ENCODE peak calls at places on chromosome 5, in nine cellular contexts. H is cardiac muscle cell, F is heart right ventricle, T is fibroblast of pulmonary artery, X is ovary, P is pancreas, I is stomach, C is AG09309, Z is GM20000. W is an unnamed sample.

GRCh38 chr5:168269950-168270349 is 21.5 kb upstream of the WWC1 start:
- DNase-seq in H (no peak), F (no peak), T (peak; percentile 16), X (no peak), P (no peak), I (no peak), C (no peak), Z (no peak), W (no peak)

GRCh38 chr5:77620404-77620803 is 18.1 kb downstream of the OTP start:
- DNase-seq in H (no peak), F (no peak), T (no peak), X (no peak), P (no peak), I (no peak), C (no peak), Z (no peak), W (no peak)

GRCh38 chr5:135439426-135440205 is 7.5 kb downstream of the DCANP1 start:
- DNase-seq in H (no peak), F (no peak), T (no peak), X (no peak), P (no peak), I (no peak), C (no peak), Z (no peak), W (no peak)

GRCh38 chr5:8633706-8634105 is 764.8 kb downstream of the MTRR start:
- DNase-seq in H (no peak), F (no peak), T (peak; percentile 66), X (no peak), P (no peak), I (no peak), C (peak; percentile 29), Z (no peak), W (no peak)

GRCh38 chr5:15789661-15790060 is 289.7 kb downstream of the FBXL7 start:
- DNase-seq in H (no peak), F (no peak), T (no peak), X (no peak), P (no peak), I (no peak), C (no peak), Z (no peak), W (no peak)

GRCh38 chr5:148446591-148446990 is 62.8 kb downstream of the FBXO38 start:
- DNase-seq in H (no peak), F (no peak), T (no peak), X (no peak), P (no peak), I (no peak), C (no peak), Z (no peak), W (no peak)

GRCh38 chr5:97096096-97096648 is 46.2 kb downstream of the LIX1 start:
- DNase-seq in H (no peak), F (no peak), T (peak; percentile 6), X (no peak), P (no peak), I (no peak), C (peak; percentile 14), Z (no peak), W (no peak)

GRCh38 chr5:34455096-34455495 is 201.0 kb upstream of the RAI14 start:
- DNase-seq in H (no peak), F (no peak), T (no peak), X (no peak), P (no peak), I (no peak), C (peak; percentile 5), Z (no peak), W (no peak)

GRCh38 chr5:69136296-69136695 is 30.7 kb upstream of the CCNB1 start:
- DNase-seq in H (no peak), F (no peak), T (peak; percentile 4), X (no peak), P (no peak), I (no peak), C (no peak), Z (peak; percentile 54), W (peak; percentile 71)

GRCh38 chr5:172175263-172175719 is 12.7 kb downstream of the STK10 start:
- DNase-seq in H (peak; percentile 20), F (peak; percentile 35), T (no peak), X (no peak), P (no peak), I (peak; percentile 63), C (no peak), Z (peak; percentile 77), W (peak; percentile 80)

GRCh38 chr5:1409386-1410110 is 35.7 kb downstream of the SLC6A3 start:
- DNase-seq in H (peak; percentile 81), F (no peak), T (peak; percentile 29), X (no peak), P (no peak), I (no peak), C (no peak), Z (peak; percentile 67), W (peak; percentile 58)

GRCh38 chr5:127042593-127042992 is 12.2 kb upstream of the MARCHF3 start:
- DNase-seq in H (no peak), F (no peak), T (peak; percentile 54), X (no peak), P (no peak), I (no peak), C (no peak), Z (no peak), W (no peak)

GRCh38 chr5:176469293-176469692 is 21.1 kb downstream of the FAF2 start:
- DNase-seq in H (no peak), F (no peak), T (no peak), X (no peak), P (no peak), I (no peak), C (no peak), Z (no peak), W (no peak)

GRCh38 chr5:429453-430188 is 13.4 kb upstream of the EXOC3 start:
- DNase-seq in H (no peak), F (no peak), T (peak; percentile 17), X (peak; percentile 66), P (no peak), I (peak; percentile 23), C (peak; percentile 63), Z (peak; percentile 16), W (no peak)

GRCh38 chr5:61329729-61330128 is 2.3 kb upstream of the ZSWIM6 start:
- DNase-seq in H (no peak), F (no peak), T (peak; percentile 14), X (no peak), P (no peak), I (no peak), C (no peak), Z (peak; percentile 35), W (peak; percentile 31)

DNA sequence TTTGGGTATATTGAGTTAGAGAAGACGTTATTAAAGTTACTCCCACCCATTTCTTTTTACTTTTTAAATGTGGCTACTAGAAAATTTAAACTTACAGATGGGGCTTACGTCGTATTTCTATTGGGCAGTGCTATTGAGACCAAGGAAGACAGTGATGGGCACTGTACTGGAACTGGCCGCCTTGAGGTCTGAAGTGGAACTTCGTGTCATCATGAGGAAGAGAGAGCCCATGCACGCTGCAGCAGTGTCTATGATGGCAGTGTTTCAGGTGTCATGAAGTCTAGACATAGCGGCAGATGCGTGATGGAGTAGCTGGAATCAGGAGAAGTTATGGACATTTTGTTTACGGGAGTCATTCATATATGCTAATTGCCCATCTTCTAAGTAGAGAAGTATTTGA is 143.7 kb downstream of the LRRC70 start:
- DNase-seq in H (no peak), F (no peak), T (no peak), X (no peak), P (no peak), I (no peak), C (no peak), Z (no peak), W (no peak)
- TF ChIP-seq CTCF in H (no peak), F (no peak), T (no peak), X (no peak), P (no peak), I (no peak), C (no peak), Z (no peak), W (no peak)

GRCh38 chr5:2756764-2757163 is 5.3 kb upstream of the IRX2 start:
- DNase-seq in H (peak; percentile 52), F (no peak), T (no peak), X (no peak), P (no peak), I (no peak), C (no peak), Z (no peak), W (no peak)
- TF ChIP-seq CTCF in H (no peak), F (no peak), T (no peak), X (no peak), P (no peak), I (no peak), C (no peak), Z (no peak), W (no peak)

DNA sequence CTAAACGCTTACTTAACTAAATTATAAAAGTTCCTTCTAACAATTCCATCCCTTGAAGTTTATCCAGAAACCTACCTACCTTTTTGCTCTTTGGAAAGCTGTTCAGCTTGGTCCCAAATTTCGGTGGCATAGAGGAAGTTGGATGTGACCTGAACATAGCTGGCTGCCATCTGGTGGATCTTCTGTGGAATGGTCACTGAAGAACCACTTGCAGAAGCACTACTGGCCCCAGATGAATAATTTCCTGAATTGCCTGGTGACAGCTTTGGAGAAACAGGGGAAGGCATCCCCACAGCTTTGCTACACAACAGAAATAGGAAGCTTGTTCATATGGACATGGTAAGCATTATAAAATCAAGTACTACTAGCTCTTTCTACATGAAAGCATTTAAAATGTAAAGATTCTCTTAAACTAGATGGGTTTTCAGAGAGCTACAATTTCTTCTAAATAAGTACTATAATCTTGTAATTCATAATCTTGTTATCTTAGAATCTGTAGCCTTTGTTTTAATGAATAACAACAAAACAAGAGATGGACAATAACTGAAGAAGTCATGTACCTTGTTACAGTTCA is 9.9 kb downstream of the LEAP2 start:
- DNase-seq in H (peak; percentile 78), F (peak; percentile 59), T (peak; percentile 85), X (no peak), P (no peak), I (peak; percentile 55), C (peak; percentile 53), Z (peak; percentile 43), W (peak; percentile 39)
- TF ChIP-seq CTCF in H (peak; percentile 73), F (peak; percentile 78), T (peak; percentile 79), X (no peak), P (peak; percentile 41), I (peak; percentile 53), C (peak; percentile 75), Z (peak; percentile 49), W (peak; percentile 60)

GRCh38 chr5:181218795-181219124 is 4.3 kb upstream of the TRIM41 start:
- DNase-seq in H (no peak), F (no peak), T (no peak), X (no peak), P (no peak), I (no peak), C (no peak), Z (no peak), W (no peak)

GRCh38 chr5:181217805-181218065 is 5.3 kb upstream of the TRIM41 start:
- DNase-seq in H (peak; percentile 21), F (no peak), T (no peak), X (no peak), P (no peak), I (no peak), C (no peak), Z (no peak), W (no peak)

GRCh38 chr5:181219262-181220177 is 3.6 kb upstream of the TRIM41 start:
- DNase-seq in H (no peak), F (no peak), T (no peak), X (no peak), P (no peak), I (no peak), C (no peak), Z (no peak), W (no peak)

GRCh38 chr5:181215997-181216982 is 6.8 kb upstream of the TRIM41 start:
- DNase-seq in H (no peak), F (no peak), T (no peak), X (no peak), P (no peak), I (no peak), C (no peak), Z (peak; percentile 9), W (no peak)

GRCh38 chr5:181217111-181217804 is 5.8 kb upstream of the TRIM41 start:
- DNase-seq in H (peak; percentile 68), F (peak; percentile 44), T (peak; percentile 57), X (peak; percentile 70), P (peak; percentile 52), I (peak; percentile 41), C (no peak), Z (peak; percentile 46), W (no peak)
- TF ChIP-seq CTCF in H (no peak), F (peak; percentile 12), T (no peak), X (no peak), P (no peak), I (no peak), C (no peak), Z (no peak), W (no peak)

W was measured in GM10248.